ENCODE peak calls at places on chromosomes 11 and 22, in eight cellular contexts. R is NB4, X is HFF-Myc, W is heart left ventricle, D is heart right ventricle, K is DND-41, S is GM23338, Y is GM06990. O is an unnamed sample.

GRCh38 chr22:47017245-47017644 is 254.8 kb downstream of the TBC1D22A start:
- DNase-seq in S (no peak), W (no peak), D (no peak), K (no peak), R (no peak), X (no peak), Y (no peak), O (no peak)

GRCh38 chr11:59207988-59208432 is 4.7 kb downstream of the MPEG1 start:
- DNase-seq in S (peak), X (no peak), D (peak), Y (peak), W (peak), K (peak), R (peak), O (peak)

GRCh38 chr11:69837791-69838190 is 18.6 kb upstream of the FGF3 start:
- DNase-seq in Y (no peak), X (no peak), K (no peak), R (no peak), S (no peak), D (no peak), W (no peak), O (no peak)

GRCh38 chr11:119671048-119671447 is 58.0 kb downstream of the NECTIN1 start:
- DNase-seq in D (peak), Y (no peak), W (peak), S (no peak), R (no peak), K (no peak), X (peak), O (peak)

GRCh38 chr11:60937811-60938210 is 13.6 kb downstream of the TMEM132A start:
- DNase-seq in X (no peak), S (no peak), R (no peak), W (no peak), D (no peak), K (no peak), Y (no peak), O (no peak)

GRCh38 chr22:37267128-37267587 is 15.2 kb upstream of the CYTH4 start:
- DNase-seq in D (no peak), R (peak), W (peak), K (peak), Y (peak), X (no peak), S (peak), O (peak)

GRCh38 chr11:113779496-113779895 is at the start of gene CLDN25:
- DNase-seq in K (no peak), W (no peak), X (no peak), R (no peak), D (no peak), S (no peak), Y (no peak), O (no peak)

GRCh38 chr11:30392977-30393376 is 70.1 kb downstream of the ARL14EP start:
- DNase-seq in R (no peak), W (no peak), X (no peak), S (no peak), Y (no peak), D (no peak), K (no peak), O (no peak)

GRCh38 chr11:125787827-125788226 is at the start of gene PATE3:
- DNase-seq in R (no peak), X (no peak), S (no peak), W (no peak), K (no peak), Y (no peak), D (no peak), O (no peak)

GRCh38 chr11:96204721-96205459 is 138.1 kb downstream of the MAML2 start:
- DNase-seq in W (no peak), R (no peak), S (no peak), X (no peak), K (no peak), Y (no peak), D (no peak), O (no peak)

GRCh38 chr11:22690245-22690644 is 23.8 kb downstream of the GAS2 start:
- DNase-seq in R (no peak), S (no peak), K (no peak), Y (no peak), X (no peak), D (no peak), W (no peak), O (no peak)

GRCh38 chr22:38649841-38650522 is 6.2 kb downstream of the FAM227A start:
- DNase-seq in D (no peak), W (no peak), R (no peak), X (no peak), Y (no peak), K (no peak), S (no peak), O (no peak)

GRCh38 chr11:94449029-94449428 is 44.6 kb downstream of the MRE11 start:
- DNase-seq in W (no peak), R (no peak), X (no peak), K (no peak), S (no peak), Y (no peak), D (no peak), O (no peak)

GRCh38 chr11:130209944-130210854 is 50.6 kb downstream of the ST14 start:
- DNase-seq in X (no peak), D (no peak), W (no peak), Y (no peak), S (no peak), K (no peak), R (no peak), O (no peak)

GRCh38 chr11:78080818-78081495 is 1.3 kb upstream of the NDUFC2 start:
- DNase-seq in Y (no peak), S (peak), D (peak), K (peak), X (no peak), W (peak), R (peak), O (peak)

GRCh38 chr11:119422505-119423416 is at the start of gene THY1:
- DNase-seq in X (no peak), K (no peak), W (peak), S (peak), D (peak), Y (no peak), R (no peak), O (peak)

DNA sequence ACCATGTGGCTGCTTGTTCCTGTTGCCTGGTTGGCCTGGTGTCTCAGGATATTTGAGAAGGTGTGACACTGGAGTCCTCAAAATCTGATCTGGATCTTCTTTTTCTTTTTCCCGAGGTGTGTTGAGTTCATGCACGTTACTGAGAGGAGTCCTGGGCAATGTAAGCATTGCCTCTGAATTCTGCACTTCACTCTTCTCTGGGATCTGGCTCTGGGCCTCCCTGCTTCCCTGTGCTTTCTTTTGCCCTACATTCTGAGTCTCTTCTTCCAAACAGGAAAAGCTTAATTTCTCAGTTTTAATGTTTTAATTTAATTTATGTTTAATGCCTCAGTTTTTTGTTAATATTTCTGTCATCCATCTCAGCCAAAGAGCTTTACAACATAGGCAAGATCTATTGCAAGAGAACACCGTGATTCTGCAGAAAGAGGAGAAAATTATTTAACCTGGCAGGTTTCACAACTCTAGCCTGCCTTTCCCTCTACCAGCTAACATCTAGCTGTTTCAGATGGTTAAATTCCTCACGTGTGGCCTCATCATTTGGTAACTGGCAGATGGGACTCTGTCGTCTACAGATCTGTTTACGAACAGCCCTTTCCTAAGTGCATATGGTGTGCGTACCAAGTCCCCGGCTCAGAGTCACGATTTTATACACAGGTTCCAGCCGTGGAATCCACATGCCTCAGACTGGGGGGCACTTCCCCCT is 24.7 kb downstream of the LDLRAD3 start:
- DNase-seq in Y (no peak), X (no peak), W (no peak), S (no peak), K (no peak), D (no peak), R (no peak), O (no peak)
- TF ChIP-seq CTCF in Y (no peak), X (no peak), W (no peak), S (no peak), K (no peak), D (no peak), R (no peak), O (no peak)

DNA sequence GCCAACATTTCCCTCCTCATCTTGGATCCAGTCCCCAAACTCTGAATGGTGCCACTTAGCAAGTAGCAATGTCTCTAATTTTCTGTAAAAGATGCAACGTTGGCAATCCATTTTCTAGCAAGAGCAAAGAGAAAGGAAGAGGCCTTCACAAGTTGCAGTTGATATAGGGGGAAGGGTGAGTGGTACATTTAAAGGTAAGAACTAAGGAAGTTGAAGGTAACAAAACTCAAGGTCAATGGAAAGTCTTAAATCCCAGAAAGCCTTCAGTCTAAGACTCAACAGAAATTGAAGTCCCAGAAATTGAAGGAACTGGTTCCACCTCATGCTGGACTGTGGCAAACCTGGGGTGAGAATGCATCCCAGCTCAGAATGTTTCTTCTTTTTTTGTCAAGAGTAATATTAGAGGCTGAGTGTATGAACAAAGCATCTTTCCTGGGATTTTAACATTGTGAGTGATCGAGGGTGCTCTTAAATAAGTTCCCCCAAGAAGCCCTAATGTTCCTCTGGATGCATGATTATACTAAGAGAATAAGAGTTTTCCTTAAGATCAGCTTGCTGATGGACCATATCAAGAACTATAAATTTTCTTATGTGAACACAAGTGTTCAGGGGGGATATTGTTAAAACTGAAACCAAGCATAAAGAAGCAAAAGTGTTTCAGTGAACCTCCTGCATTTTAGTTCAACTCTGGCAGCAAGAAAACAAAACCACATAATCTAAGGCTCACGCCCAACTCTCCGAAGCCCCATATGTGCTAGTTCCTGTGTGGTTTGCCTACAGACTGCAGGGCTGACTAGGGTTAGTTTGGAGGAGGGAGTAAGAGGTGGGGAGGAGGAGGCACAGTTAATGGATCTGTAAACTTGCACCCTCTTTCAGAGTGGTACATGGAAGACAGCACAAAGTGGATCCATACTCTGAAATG is at the start of gene GRAP2:
- DNase-seq in W (no peak), S (no peak), R (peak), X (no peak), K (peak), Y (peak), D (no peak), O (no peak)
- H3K4me3 ChIP-seq in W (no peak), S (no peak), R (no peak), X (no peak), K (peak), Y (peak), D (no peak), O (no peak)

DNA sequence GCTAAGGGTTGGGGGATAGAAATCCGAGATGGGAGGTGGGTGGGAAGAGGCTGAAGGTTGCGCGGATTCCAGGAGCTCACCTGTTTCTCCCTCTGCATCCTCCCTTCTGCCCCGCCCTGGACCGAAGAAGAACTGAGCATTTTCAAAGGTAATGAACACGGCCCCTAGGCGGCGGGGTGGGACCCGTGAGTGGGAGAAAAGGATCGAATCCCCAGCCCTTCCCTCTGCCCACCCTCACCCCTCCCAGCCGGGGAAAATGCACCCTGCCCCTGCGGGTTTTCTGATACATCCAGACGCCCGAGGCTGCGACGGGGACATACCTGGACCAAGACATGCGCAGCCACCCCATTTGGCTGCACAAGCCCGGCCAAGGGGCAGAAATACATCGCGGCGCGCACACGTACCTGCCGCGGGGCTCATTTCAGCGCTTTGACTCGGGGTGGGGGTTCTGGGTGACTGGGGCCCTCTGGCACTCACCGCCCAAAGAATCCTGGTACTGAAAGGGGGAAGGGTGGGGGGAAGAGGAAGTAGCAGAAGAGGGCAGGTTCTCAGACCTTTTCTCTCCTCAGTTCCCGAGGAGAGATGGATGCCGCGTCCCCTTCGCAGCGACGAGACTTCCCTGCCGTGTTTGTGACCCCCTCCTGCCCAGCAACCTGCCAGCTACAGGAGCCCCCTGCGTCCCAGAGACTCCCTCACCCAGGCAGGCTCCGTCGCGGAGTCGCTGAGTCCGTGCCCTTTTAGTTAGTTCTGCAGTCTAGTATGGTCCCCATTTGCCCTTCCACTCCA is 6.0 kb downstream of the VSIG2 start:
- DNase-seq in R (no peak), X (no peak), W (no peak), K (no peak), S (peak), Y (no peak), D (no peak), O (no peak)
- TF ChIP-seq CTCF in R (no peak), X (no peak), W (no peak), K (no peak), S (peak), Y (peak), D (no peak), O (peak)

GRCh38 chr11:118311518-118311917 is 7.0 kb downstream of the CD3E start:
- DNase-seq in W (no peak), S (no peak), K (no peak), R (no peak), X (no peak), D (no peak), Y (no peak), O (no peak)

GRCh38 chr11:118310781-118311485 is 6.4 kb downstream of the CD3E start:
- DNase-seq in W (no peak), R (no peak), Y (no peak), K (no peak), S (no peak), D (no peak), X (no peak), O (no peak)

GRCh38 chr11:118312328-118312727 is 7.8 kb downstream of the CD3E start:
- DNase-seq in K (no peak), D (no peak), S (no peak), X (no peak), R (no peak), W (no peak), Y (no peak), O (no peak)

GRCh38 chr11:118314985-118315384 is 10.5 kb downstream of the CD3E start:
- DNase-seq in K (peak), R (no peak), Y (no peak), S (no peak), D (no peak), X (no peak), W (no peak), O (no peak)

GRCh38 chr11:118313242-118313641 is 8.7 kb downstream of the CD3E start:
- DNase-seq in W (no peak), X (no peak), S (no peak), R (peak), D (no peak), Y (no peak), K (no peak), O (no peak)
- H3K4me3 ChIP-seq in W (no peak), X (no peak), S (no peak), R (no peak), D (no peak), Y (no peak), K (no peak), O (no peak)

GRCh38 chr11:1129143-1129665 is 28.5 kb upstream of the MUC5AC start:
- DNase-seq in S (no peak), R (no peak), X (no peak), D (no peak), K (no peak), W (no peak), Y (no peak), O (no peak)
- TF ChIP-seq CTCF in S (no peak), R (no peak), X (no peak), D (no peak), K (no peak), W (no peak), Y (no peak), O (no peak)

GRCh38 chr11:103110406-103110805 is 1.2 kb downstream of the DYNC2H1 start:
- DNase-seq in S (no peak), Y (no peak), W (no peak), R (no peak), D (no peak), K (no peak), X (peak), O (peak)
- H3K4me3 ChIP-seq in S (peak), Y (no peak), W (peak), R (no peak), D (peak), K (no peak), X (peak), O (peak)

GRCh38 chr11:43130616-43131015 is 181.2 kb upstream of the API5 start:
- DNase-seq in X (no peak), W (no peak), S (peak), K (no peak), R (peak), Y (no peak), D (peak), O (no peak)
- TF ChIP-seq CTCF in X (no peak), W (peak), S (peak), K (no peak), R (no peak), Y (peak), D (peak), O (no peak)

O was measured in fibroblast of the aortic adventitia.